ENCODE peak calls at places on chromosomes 4 and X, in four cellular contexts. One of them, this sample, is unnamed.

GRCh38 chr4:139684351-139684750 is 18.7 kb downstream of the MGST2 start:
- DNase-seq in H7: no peak
- DNase-seq in HEK293T: no peak
- DNase-seq in choroid plexus epithelial cell: no peak
- DNase-seq in this sample: no peak

GRCh38 chr4:19259920-19260319 is 991.8 kb upstream of the SLIT2 start:
- DNase-seq in H7: no peak
- DNase-seq in HEK293T: no peak
- DNase-seq in choroid plexus epithelial cell: no peak
- DNase-seq in this sample: no peak

GRCh38 chr4:182978152-182978827 is 61.1 kb upstream of the DCTD start:
- DNase-seq in H7: no peak
- DNase-seq in HEK293T: no peak
- DNase-seq in choroid plexus epithelial cell: peak; percentile 67
- DNase-seq in this sample: peak; percentile 12

GRCh38 chrX:71870337-71871098 is 40.1 kb upstream of the NHSL2 start:
- DNase-seq in H7: peak; percentile 65
- DNase-seq in HEK293T: peak; percentile 48
- DNase-seq in choroid plexus epithelial cell: peak; percentile 2
- DNase-seq in this sample: peak; percentile 4

GRCh38 chr4:64305565-64306254 is 103.5 kb downstream of the TECRL start:
- DNase-seq in H7: no peak
- DNase-seq in HEK293T: no peak
- DNase-seq in choroid plexus epithelial cell: no peak
- DNase-seq in this sample: no peak

GRCh38 chr4:40722576-40723161 is 27.1 kb upstream of the NSUN7 start:
- DNase-seq in H7: no peak
- DNase-seq in HEK293T: no peak
- DNase-seq in choroid plexus epithelial cell: no peak
- DNase-seq in this sample: peak; percentile 36

GRCh38 chrX:15384304-15384703 is at the start of gene VEGFD:
- DNase-seq in H7: no peak
- DNase-seq in HEK293T: no peak
- DNase-seq in choroid plexus epithelial cell: peak; percentile 73
- DNase-seq in this sample: peak; percentile 53

GRCh38 chr4:146577111-146577510 is 55.4 kb upstream of the SLC10A7 start:
- DNase-seq in H7: no peak
- DNase-seq in HEK293T: no peak
- DNase-seq in choroid plexus epithelial cell: peak; percentile 11
- DNase-seq in this sample: no peak

GRCh38 chrX:40514376-40514775 is 66.4 kb upstream of the ATP6AP2 start:
- DNase-seq in H7: no peak
- DNase-seq in HEK293T: no peak
- DNase-seq in choroid plexus epithelial cell: no peak
- DNase-seq in this sample: peak; percentile 50

GRCh38 chrX:69165116-69165651 is at the start of gene PJA1:
- DNase-seq in H7: peak; percentile 87
- DNase-seq in HEK293T: peak; percentile 84
- DNase-seq in choroid plexus epithelial cell: peak; percentile 75
- DNase-seq in this sample: peak; percentile 48

GRCh38 chrX:70082723-70083122 is 20.5 kb downstream of the OTUD6A start:
- DNase-seq in H7: no peak
- DNase-seq in HEK293T: no peak
- DNase-seq in choroid plexus epithelial cell: no peak
- DNase-seq in this sample: no peak

GRCh38 chrX:107565916-107566602 is 62.3 kb upstream of the PRPS1 start:
- DNase-seq in H7: peak; percentile 63
- DNase-seq in HEK293T: peak; percentile 74
- DNase-seq in choroid plexus epithelial cell: peak; percentile 79
- DNase-seq in this sample: peak; percentile 72

GRCh38 chrX:126770179-126770578 is 49.4 kb upstream of the PRR32 start:
- DNase-seq in H7: peak; percentile 28
- DNase-seq in HEK293T: peak; percentile 55
- DNase-seq in choroid plexus epithelial cell: no peak
- DNase-seq in this sample: no peak

GRCh38 chrX:103254171-103254824 is 657 bp downstream of the TCEAL8 start:
- DNase-seq in H7: peak; percentile 56
- DNase-seq in HEK293T: peak; percentile 43
- DNase-seq in choroid plexus epithelial cell: peak; percentile 40
- DNase-seq in this sample: peak; percentile 44

GRCh38 chr4:13522282-13523104 is 21.8 kb downstream of the NKX3-2 start:
- DNase-seq in H7: peak; percentile 79
- DNase-seq in HEK293T: no peak
- DNase-seq in choroid plexus epithelial cell: no peak
- DNase-seq in this sample: no peak

GRCh38 chrX:122565952-122566351 is 618.1 kb upstream of the GRIA3 start:
- DNase-seq in H7: no peak
- DNase-seq in HEK293T: no peak
- DNase-seq in choroid plexus epithelial cell: peak; percentile 95
- DNase-seq in this sample: peak; percentile 86

This sample was measured in amniotic epithelial cell.